ENCODE peak calls at places on chromosomes 11 and 22, in four cellular contexts. N is colonic mucosa, U is Peyer's patch, S is ovary. O is an unnamed sample.

GRCh38 chr11:37504066-37504611 is 906.1 kb upstream of the RAG2 start:
- DNase-seq in U (no peak), S (no peak), N (no peak), O (no peak)

GRCh38 chr22:29343313-29343805 is 27.9 kb upstream of the RASL10A start:
- DNase-seq in N (no peak), S (no peak), U (no peak), O (no peak)

GRCh38 chr22:31980628-31981027 is 36.3 kb downstream of the YWHAH start:
- DNase-seq in S (no peak), N (no peak), U (no peak), O (no peak)

GRCh38 chr11:126061707-126062678 is 673 bp downstream of the CDON start:
- DNase-seq in N (peak; percentile 35), S (no peak), U (no peak), O (no peak)

GRCh38 chr11:101126551-101127347 is 2.9 kb downstream of the PGR start:
- DNase-seq in U (no peak), S (peak; percentile 62), N (no peak), O (no peak)

GRCh38 chr22:43643362-43643761 is 168.7 kb downstream of the EFCAB6 start:
- DNase-seq in N (no peak), S (no peak), U (no peak), O (peak; percentile 57)

GRCh38 chr22:39117585-39118191 is 20.6 kb downstream of the APOBEC3H start:
- DNase-seq in U (peak; percentile 82), S (peak; percentile 48), N (peak; percentile 70), O (no peak)

GRCh38 chr11:65279713-65280459 is 18.1 kb downstream of the POLA2 start:
- DNase-seq in N (no peak), S (no peak), U (no peak), O (no peak)

GRCh38 chr11:116037851-116038250 is 533.6 kb upstream of the CADM1 start:
- DNase-seq in U (no peak), S (no peak), N (no peak), O (no peak)

GRCh38 chr11:7844521-7844920 is 47.8 kb upstream of the OR5P2 start:
- DNase-seq in S (no peak), U (no peak), N (no peak), O (no peak)

GRCh38 chr11:66883021-66883968 is 26.4 kb downstream of the LRFN4 start:
- DNase-seq in U (peak; percentile 45), S (no peak), N (peak; percentile 83), O (no peak)
- H3K4me3 ChIP-seq in U (no peak overlapping the region), S (no peak overlapping the region), N (no peak overlapping the region), O (peak overlapping the region; percentile 33)

GRCh38 chr11:19351426-19351825 is 110.7 kb upstream of the E2F8 start:
- DNase-seq in S (no peak), N (no peak), U (no peak), O (no peak)

GRCh38 chr11:19352072-19352735 is 111.5 kb upstream of the E2F8 start:
- DNase-seq in S (no peak), U (no peak), N (no peak), O (no peak)

GRCh38 chr11:19347911-19348310 is 107.2 kb upstream of the E2F8 start:
- DNase-seq in N (no peak), U (no peak), S (no peak), O (no peak)

GRCh38 chr11:19350093-19350665 is 109.4 kb upstream of the E2F8 start:
- DNase-seq in S (no peak), U (no peak), N (no peak), O (no peak)

GRCh38 chr11:19349340-19350025 is 108.7 kb upstream of the E2F8 start:
- DNase-seq in U (no peak), S (no peak), N (no peak), O (no peak)
- H3K27me3 ChIP-seq in U (peaks cover 15% of the 10 kb centered on the region), S (no peaks in the 10 kb centered on the region), N (peaks cover 35% of the 10 kb centered on the region), O (peaks cover 77% of the 10 kb centered on the region)

GRCh38 chr11:11435673-11436072 is 82.6 kb upstream of the CSNK2A3 start:
- DNase-seq in N (no peak), U (no peak), S (no peak), O (no peak)
- TF ChIP-seq CTCF in N (no peak), U (no peak), S (no peak), O (no peak)

GRCh38 chr11:113862430-113862829 is 12.9 kb downstream of the USP28 start:
- DNase-seq in U (no peak), N (no peak), S (no peak), O (no peak)
- H3K4me3 ChIP-seq in U (no peak overlapping the region), N (no peak overlapping the region), S (no peak overlapping the region), O (no peak overlapping the region)

GRCh38 chr11:102749101-102749725 is 24.5 kb upstream of the MMP8 start:
- DNase-seq in U (no peak), N (no peak), S (no peak), O (no peak)
- H3K27me3 ChIP-seq in U (no peaks in the 10 kb centered on the region), N (no peaks in the 10 kb centered on the region), S (no peaks in the 10 kb centered on the region), O (no peaks in the 10 kb centered on the region)

GRCh38 chr11:87141322-87141721 is 103.6 kb downstream of the TMEM135 start:
- DNase-seq in U (no peak), S (no peak), N (no peak), O (no peak)

GRCh38 chr11:87144266-87144665 is 106.5 kb downstream of the TMEM135 start:
- DNase-seq in N (no peak), S (no peak), U (no peak), O (no peak)

GRCh38 chr11:87143663-87144062 is 105.9 kb downstream of the TMEM135 start:
- DNase-seq in U (no peak), S (no peak), N (no peak), O (no peak)

GRCh38 chr11:87142594-87142993 is 104.9 kb downstream of the TMEM135 start:
- DNase-seq in S (no peak), U (no peak), N (no peak), O (no peak)

GRCh38 chr11:87141980-87142514 is 104.3 kb downstream of the TMEM135 start:
- DNase-seq in S (no peak), N (no peak), U (no peak), O (no peak)
- TF ChIP-seq CTCF in S (no peak), N (no peak), U (no peak), O (no peak)

DNA sequence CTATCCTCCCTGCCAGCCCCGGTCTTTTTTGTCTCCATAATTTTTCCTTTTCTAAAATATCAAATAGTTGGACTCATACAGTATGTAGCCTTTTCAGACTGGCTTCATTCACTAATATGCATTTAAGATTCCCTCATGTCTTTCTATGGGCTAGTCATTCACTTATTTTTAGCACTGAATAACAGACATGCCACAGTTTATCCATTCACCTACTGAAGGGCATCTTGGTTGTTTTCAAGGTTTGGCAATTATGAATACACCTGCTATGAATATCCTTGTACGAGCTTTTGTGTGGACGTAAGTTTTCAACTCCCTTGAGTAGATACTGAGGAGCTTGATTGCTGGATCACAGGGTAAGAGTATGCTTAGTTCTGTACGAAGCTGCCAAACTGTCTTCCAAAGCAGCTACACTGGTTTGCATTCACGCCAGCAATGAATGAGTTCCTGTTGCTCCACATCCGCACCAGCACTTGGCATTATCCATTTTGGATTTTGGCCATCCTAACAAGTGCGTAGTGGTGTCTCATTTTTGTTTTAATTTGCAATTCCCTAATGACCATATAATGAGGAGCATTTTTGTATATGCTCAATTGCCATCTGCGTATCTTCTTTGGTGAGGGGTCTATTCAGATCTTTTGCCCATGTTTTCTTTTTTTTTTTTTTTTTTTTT is 21.1 kb downstream of the ALG12 start:
- DNase-seq in S (no peak), N (no peak), U (no peak), O (no peak)
- H3K4me3 ChIP-seq in S (no peak overlapping the region), N (no peak overlapping the region), U (no peak overlapping the region), O (no peak overlapping the region)

DNA sequence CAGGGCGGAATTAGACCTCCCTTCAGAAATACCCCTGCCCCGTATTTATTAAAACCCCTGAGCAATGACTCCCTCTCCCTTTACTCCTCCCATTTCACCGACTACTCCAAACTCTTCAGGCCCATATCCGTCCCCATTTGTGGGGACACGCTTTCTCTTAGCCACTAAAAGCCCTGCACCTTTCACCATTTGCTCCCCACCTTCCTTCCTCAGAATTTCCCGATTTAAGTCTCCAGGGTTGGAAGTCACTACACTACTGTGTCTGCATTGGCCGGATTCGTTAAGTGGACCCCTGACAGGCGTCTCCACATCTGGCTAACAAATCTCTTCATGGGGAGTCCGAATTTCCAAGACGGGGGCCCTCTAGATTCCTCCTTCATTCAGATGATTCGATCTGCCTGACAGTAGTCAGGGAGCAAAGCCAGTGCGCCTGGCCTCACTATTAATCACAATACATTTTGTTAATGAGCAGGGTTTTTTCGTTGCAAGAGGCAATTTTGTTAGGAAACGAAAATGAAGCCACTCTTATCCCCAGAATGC is 4.5 kb downstream of the SLC17A6 start:
- DNase-seq in U (no peak), N (no peak), S (no peak), O (no peak)
- H3K27me3 ChIP-seq in U (peaks cover 26% of the 10 kb centered on the region), N (peaks cover 53% of the 10 kb centered on the region), S (peaks cover 3% of the 10 kb centered on the region), O (peaks cover 42% of the 10 kb centered on the region)

GRCh38 chr11:61667684-61668320 is 12.4 kb upstream of the DAGLA start:
- DNase-seq in U (no peak), S (no peak), N (no peak), O (no peak)

GRCh38 chr11:61670626-61671025 is 9.6 kb upstream of the DAGLA start:
- DNase-seq in S (no peak), N (no peak), U (no peak), O (no peak)

GRCh38 chr11:61675826-61676225 is 4.4 kb upstream of the DAGLA start:
- DNase-seq in U (no peak), N (no peak), S (no peak), O (no peak)

GRCh38 chr11:61669417-61669816 is 10.8 kb upstream of the DAGLA start:
- DNase-seq in N (no peak), U (no peak), S (no peak), O (no peak)

GRCh38 chr11:61671527-61671926 is 8.7 kb upstream of the DAGLA start:
- DNase-seq in S (no peak), N (peak; percentile 64), U (no peak), O (no peak)
- TF ChIP-seq CTCF in S (no peak), N (peak; percentile 49), U (no peak), O (peak; percentile 17)

O was measured in esophagus muscularis mucosa.